ENCODE peak calls at places on chromosome 1, in ten cellular contexts. P is activated T-cell treated with anti-CD3 and anti-CD28 coated beads for 1 hour; W is iPS-NIHi11; V is CD4-positive, alpha-beta T cell; C is heart right ventricle; O is AG04450; N is amygdala; E is IMR-90; T is stimulated activated CD4-positive, alpha-beta T cell treated with anti-CD3 and anti-CD28 coated beads, TNF-alpha, amount 100 ng/mL, for 48 hours; A is ACHN. B is an unnamed sample.
A peak's percentile ranks its signal among the peaks of the same experiment; 100 is the strongest.

GRCh38 chr1:86191958-86192357 is 35.4 kb upstream of the COL24A1 start:
- DNase-seq in P (no peak), W (peak; percentile 14), V (no peak), C (no peak), O (no peak), N (no peak), E (peak; percentile 55), T (no peak), A (no peak), B (no peak)

GRCh38 chr1:95146637-95147036 is 29.5 kb downstream of the TLCD4 start:
- DNase-seq in P (no peak), W (no peak), V (no peak), C (no peak), O (no peak), N (no peak), E (no peak), T (no peak), A (no peak), B (no peak)

GRCh38 chr1:171716620-171717019 is 25.2 kb downstream of the VAMP4 start:
- DNase-seq in P (no peak), W (no peak), V (no peak), C (no peak), O (no peak), N (no peak), E (peak; percentile 25), T (no peak), A (no peak), B (no peak)

GRCh38 chr1:61198554-61198953 is 116.2 kb downstream of the NFIA start:
- DNase-seq in P (no peak), W (no peak), V (no peak), C (no peak), O (no peak), N (no peak), E (no peak), T (no peak), A (no peak), B (no peak)

GRCh38 chr1:61183471-61184034 is 101.2 kb downstream of the NFIA start:
- DNase-seq in P (no peak), W (no peak), V (no peak), C (peak; percentile 60), O (no peak), N (peak; percentile 28), E (peak; percentile 36), T (no peak), A (no peak), B (peak; percentile 58)

GRCh38 chr1:51973587-51974474 is 16.7 kb downstream of the RAB3B start:
- DNase-seq in P (no peak), W (no peak), V (no peak), C (no peak), O (no peak), N (no peak), E (peak; percentile 67), T (no peak), A (no peak), B (no peak)

GRCh38 chr1:32345289-32345827 is 9.3 kb upstream of the MARCKSL1 start:
- DNase-seq in P (no peak), W (no peak), V (no peak), C (no peak), O (no peak), N (no peak), E (peak; percentile 45), T (no peak), A (no peak), B (peak; percentile 25)

GRCh38 chr1:111191496-111191895 is 8.9 kb downstream of the DENND2D start:
- DNase-seq in P (no peak), W (no peak), V (no peak), C (no peak), O (peak; percentile 72), N (no peak), E (peak; percentile 89), T (no peak), A (no peak), B (no peak)

GRCh38 chr1:227911376-227911775 is 36.4 kb downstream of the WNT9A start:
- DNase-seq in P (no peak), W (no peak), V (no peak), C (no peak), O (no peak), N (no peak), E (no peak), T (no peak), A (no peak), B (no peak)

GRCh38 chr1:33099290-33100118 is 18.6 kb downstream of the AZIN2 start:
- DNase-seq in P (peak; percentile 44), W (peak; percentile 49), V (peak; percentile 62), C (peak; percentile 15), O (peak; percentile 100), N (no peak), E (peak; percentile 100), T (peak; percentile 38), A (peak; percentile 99), B (peak; percentile 100)

GRCh38 chr1:60960846-60961542 is 121.4 kb upstream of the NFIA start:
- DNase-seq in P (no peak), W (no peak), V (no peak), C (no peak), O (no peak), N (no peak), E (no peak), T (no peak), A (no peak), B (no peak)

GRCh38 chr1:227891223-227891954 is 56.3 kb downstream of the WNT9A start:
- DNase-seq in P (no peak), W (no peak), V (peak; percentile 22), C (peak; percentile 2), O (no peak), N (no peak), E (no peak), T (no peak), A (no peak), B (no peak)